ENCODE peak calls at places on chromosomes 2 and 18, in six cellular contexts. Q is foreskin fibroblast, J is fibroblast of pulmonary artery, T is LNCaP clone FGC, P is left ventricle myocardium inferior, O is dorsolateral prefrontal cortex. Y is an unnamed sample.

GRCh38 chr2:66508358-66509071 is 73.6 kb downstream of the MEIS1 start:
- DNase-seq in T (no peak), P (no peak), O (no peak), Q (peak; percentile 46), J (no peak), Y (no peak)

GRCh38 chr2:107648781-107649413 is 177.8 kb upstream of the RGPD4 start:
- DNase-seq in O (no peak), P (no peak), Q (no peak), T (no peak), J (no peak), Y (no peak)

GRCh38 chr2:67446504-67446911 is 49.4 kb downstream of the ETAA1 start:
- DNase-seq in O (no peak), J (peak; percentile 29), P (no peak), Q (peak; percentile 56), T (peak; percentile 48), Y (no peak)

GRCh38 chr2:131673400-131674173 is 145.9 kb downstream of the CCDC74A start:
- DNase-seq in O (peak; percentile 70), T (no peak), P (peak; percentile 75), Q (peak; percentile 88), J (peak; percentile 63), Y (peak; percentile 88)

GRCh38 chr2:140376686-140377085 is 1596.5 kb upstream of the NXPH2 start:
- DNase-seq in J (no peak), P (no peak), O (no peak), Q (no peak), T (no peak), Y (no peak)

GRCh38 chr2:210558708-210559107 is 2.3 kb downstream of the CPS1 start:
- DNase-seq in P (no peak), Q (peak; percentile 25), O (no peak), J (peak; percentile 74), T (no peak), Y (no peak)

GRCh38 chr2:127046579-127046978 is 60.4 kb downstream of the BIN1 start:
- DNase-seq in P (no peak), J (no peak), Q (no peak), T (no peak), O (peak; percentile 25), Y (peak; percentile 39)

GRCh38 chr2:74834806-74835755 is 1.2 kb downstream of the HK2 start:
- DNase-seq in J (peak; percentile 50), P (peak; percentile 27), T (no peak), O (no peak), Q (peak; percentile 79), Y (peak; percentile 68)

GRCh38 chr2:65240657-65241056 is 13.0 kb downstream of the ACTR2 start:
- DNase-seq in T (no peak), Q (no peak), P (no peak), J (peak; percentile 29), O (no peak), Y (no peak)

GRCh38 chr2:86017901-86018896 is 87.5 kb downstream of the POLR1A start:
- DNase-seq in O (no peak), P (peak; percentile 56), Q (peak; percentile 32), T (no peak), J (no peak), Y (peak; percentile 49)

GRCh38 chr2:109689182-109689935 is 75.2 kb downstream of the SOWAHC start:
- DNase-seq in J (no peak), P (no peak), Q (peak; percentile 30), T (no peak), O (no peak), Y (no peak)

GRCh38 chr2:108583903-108584520 is 49.7 kb downstream of the LIMS1 start:
- DNase-seq in O (peak; percentile 70), P (no peak), Q (peak; percentile 89), J (peak; percentile 91), T (peak; percentile 51), Y (peak; percentile 46)

GRCh38 chr2:182522930-182523541 is 96.2 kb upstream of the PDE1A start:
- DNase-seq in O (no peak), T (no peak), Q (peak; percentile 27), J (no peak), P (no peak), Y (no peak)

GRCh38 chr2:17375262-17375661 is 143.0 kb downstream of the RAD51AP2 start:
- DNase-seq in P (no peak), J (no peak), Q (no peak), T (no peak), O (no peak), Y (no peak)

GRCh38 chr2:57701391-57701791 is 345.2 kb upstream of the VRK2 start:
- DNase-seq in P (no peak), J (peak; percentile 8), O (no peak), Q (no peak), T (no peak), Y (no peak)

GRCh38 chr18:61743775-61744531 is 148.9 kb downstream of the RNF152 start:
- DNase-seq in P (peak; percentile 49), T (no peak), J (peak; percentile 44), O (no peak), Q (peak; percentile 51), Y (no peak)

GRCh38 chr18:54209471-54210180 is 14.8 kb downstream of the MBD2 start:
- DNase-seq in O (no peak), T (no peak), P (no peak), Q (no peak), J (no peak), Y (no peak)

GRCh38 chr2:205333351-205333750 is 348.9 kb upstream of the NRP2 start:
- DNase-seq in Q (no peak), P (no peak), O (no peak), J (no peak), T (no peak), Y (no peak)

GRCh38 chr2:147182260-147182659 is 662.6 kb upstream of the ACVR2A start:
- DNase-seq in T (no peak), Q (no peak), J (no peak), P (no peak), O (no peak), Y (no peak)

GRCh38 chr2:164599954-164600589 is 21.2 kb downstream of the GRB14 start:
- DNase-seq in J (peak; percentile 80), P (no peak), O (no peak), T (peak; percentile 46), Q (peak; percentile 77), Y (no peak)

GRCh38 chr2:27855476-27855875 is 34.7 kb downstream of the RBKS start:
- DNase-seq in J (peak; percentile 40), P (no peak), O (no peak), T (no peak), Q (peak; percentile 56), Y (no peak)

GRCh38 chr2:119182046-119182445 is 23.5 kb upstream of the C1QL2 start:
- DNase-seq in J (no peak), P (no peak), T (no peak), Q (no peak), O (no peak), Y (no peak)

GRCh38 chr2:45390433-45390832 is 220.6 kb downstream of the SRBD1 start:
- DNase-seq in J (no peak), O (no peak), T (no peak), Q (no peak), P (no peak), Y (no peak)

GRCh38 chr2:197378494-197378972 is 56.3 kb downstream of the SF3B1 start:
- DNase-seq in P (no peak), O (peak; percentile 30), Q (peak; percentile 70), J (peak; percentile 56), T (peak; percentile 8), Y (no peak)
- H3K4me3 ChIP-seq in P (no peak overlapping the region), O (peak overlapping the region; percentile 47), Q (no peak overlapping the region), J (peak overlapping the region; percentile 27), T (no peak overlapping the region), Y (no peak overlapping the region)

GRCh38 chr2:20666364-20667150 is at the start of gene GDF7:
- DNase-seq in J (no peak), Q (peak; percentile 36), O (no peak), P (no peak), T (no peak), Y (peak; percentile 69)
- TF ChIP-seq CTCF in J (no peak), Q (peak; percentile 12), O (peak; percentile 38), P (peak; percentile 44), T (no peak), Y (no peak)

GRCh38 chr2:38180754-38181153 is 104.8 kb upstream of the CYP1B1 start:
- DNase-seq in O (no peak), Q (peak; percentile 48), J (no peak), T (no peak), P (no peak), Y (no peak)

GRCh38 chr2:38178142-38178541 is 102.2 kb upstream of the CYP1B1 start:
- DNase-seq in P (no peak), J (peak; percentile 83), O (no peak), T (no peak), Q (peak; percentile 42), Y (no peak)

GRCh38 chr2:38181802-38182517 is 106.0 kb upstream of the CYP1B1 start:
- DNase-seq in T (peak; percentile 38), O (no peak), P (no peak), Q (no peak), J (no peak), Y (no peak)

GRCh38 chr2:38176619-38177021 is 100.7 kb upstream of the CYP1B1 start:
- DNase-seq in T (no peak), O (no peak), J (peak; percentile 65), P (no peak), Q (peak; percentile 77), Y (no peak)

DNA sequence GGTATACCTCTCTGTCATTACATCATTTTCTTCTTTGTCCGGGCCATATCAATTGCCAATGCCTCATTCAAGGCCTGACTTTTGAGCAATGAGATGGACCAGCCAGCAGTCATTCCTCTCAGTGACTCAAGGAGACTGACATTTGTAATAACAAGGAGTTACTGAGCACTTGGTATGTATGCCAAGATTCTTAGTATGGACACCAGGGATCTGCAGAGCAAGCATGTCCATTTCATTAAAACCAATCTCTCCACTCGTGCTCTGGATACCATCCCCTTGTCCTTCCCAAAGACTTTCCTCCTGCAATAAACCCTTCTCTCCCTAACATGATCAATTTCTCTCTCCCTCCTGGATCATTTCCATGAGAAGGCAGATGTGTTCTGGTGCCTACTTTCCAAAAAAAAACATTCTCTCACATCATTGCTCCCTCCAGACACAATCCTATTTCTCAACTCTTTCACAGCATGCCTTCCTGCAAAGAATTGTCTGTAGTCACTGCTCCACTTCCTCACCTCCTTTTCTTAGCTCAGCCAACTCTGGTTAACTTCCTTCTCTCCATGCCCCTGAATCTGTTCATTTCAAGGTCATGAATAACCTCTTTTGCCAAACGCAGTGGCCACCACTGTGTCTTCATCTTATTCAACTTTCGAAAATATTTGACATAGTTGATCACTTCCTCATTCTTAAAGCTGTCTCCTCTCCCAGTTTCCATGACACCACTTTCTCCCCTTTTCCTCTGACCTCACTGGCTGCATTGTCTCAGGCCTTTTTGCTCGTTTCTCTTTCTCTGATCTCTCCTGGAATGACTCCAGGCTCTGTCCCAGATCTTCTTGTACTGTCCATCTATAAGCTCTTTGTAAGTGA is 102.8 kb upstream of the CYP1B1 start:
- DNase-seq in P (no peak), O (no peak), T (no peak), Q (peak; percentile 85), J (peak; percentile 97), Y (peak; percentile 16)
- H3K4me3 ChIP-seq in P (no peak overlapping the region), O (no peak overlapping the region), T (no peak overlapping the region), Q (no peak overlapping the region), J (no peak overlapping the region), Y (no peak overlapping the region)

GRCh38 chr2:47345584-47345913 is 57.4 kb upstream of the MSH2 start:
- DNase-seq in J (no peak), T (no peak), O (no peak), P (no peak), Q (no peak), Y (no peak)

GRCh38 chr2:47346107-47346506 is 56.8 kb upstream of the MSH2 start:
- DNase-seq in J (no peak), T (no peak), O (no peak), Q (no peak), P (no peak), Y (no peak)

GRCh38 chr2:47339745-47340541 is 63.0 kb upstream of the MSH2 start:
- DNase-seq in P (no peak), T (peak; percentile 43), O (no peak), J (peak; percentile 43), Q (peak; percentile 69), Y (peak; percentile 78)

GRCh38 chr2:47346669-47347068 is 56.3 kb upstream of the MSH2 start:
- DNase-seq in T (no peak), P (no peak), O (no peak), Q (no peak), J (no peak), Y (no peak)

GRCh38 chr2:47344890-47345583 is 57.9 kb upstream of the MSH2 start:
- DNase-seq in P (peak; percentile 64), Q (peak; percentile 85), O (peak; percentile 93), J (peak; percentile 60), T (peak; percentile 74), Y (peak; percentile 90)
- TF ChIP-seq CTCF in P (peak; percentile 54), Q (no peak), O (peak; percentile 41), J (peak; percentile 5), T (no peak), Y (no peak)